ENCODE peak calls at places on chromosomes 6 and 20, in eight cellular contexts. One of them, this sample, is unnamed.

GRCh38 chr6:28940294-28940858 is 16.6 kb upstream of the TRIM27 start:
- DNase-seq in T follicular helper cell: no peak
- DNase-seq in Caki2: no peak
- DNase-seq in NCI-H446: peak
- DNase-seq in lung: peak
- DNase-seq in bronchial epithelial cell: peak
- DNase-seq in iris pigment epithelial cell: no peak
- DNase-seq in HL-60: no peak
- DNase-seq in this sample: peak

GRCh38 chr6:101445527-101445926 is 52.0 kb downstream of the GRIK2 start:
- DNase-seq in NCI-H446: peak
- DNase-seq in lung: no peak
- DNase-seq in Caki2: no peak
- DNase-seq in bronchial epithelial cell: no peak
- DNase-seq in T follicular helper cell: no peak
- DNase-seq in HL-60: no peak
- DNase-seq in iris pigment epithelial cell: no peak
- DNase-seq in this sample: no peak

GRCh38 chr20:10864076-10864672 is 190.4 kb upstream of the JAG1 start:
- DNase-seq in lung: peak
- DNase-seq in NCI-H446: peak
- DNase-seq in T follicular helper cell: no peak
- DNase-seq in iris pigment epithelial cell: peak
- DNase-seq in HL-60: no peak
- DNase-seq in bronchial epithelial cell: peak
- DNase-seq in Caki2: peak
- DNase-seq in this sample: peak

GRCh38 chr6:119985952-119986736 is 636.6 kb upstream of the MAN1A1 start:
- DNase-seq in bronchial epithelial cell: peak
- DNase-seq in HL-60: no peak
- DNase-seq in Caki2: no peak
- DNase-seq in lung: no peak
- DNase-seq in NCI-H446: no peak
- DNase-seq in T follicular helper cell: no peak
- DNase-seq in iris pigment epithelial cell: no peak
- DNase-seq in this sample: no peak

GRCh38 chr20:22801528-22801927 is 217.2 kb upstream of the FOXA2 start:
- DNase-seq in iris pigment epithelial cell: no peak
- DNase-seq in lung: no peak
- DNase-seq in Caki2: no peak
- DNase-seq in HL-60: no peak
- DNase-seq in bronchial epithelial cell: no peak
- DNase-seq in NCI-H446: no peak
- DNase-seq in T follicular helper cell: no peak
- DNase-seq in this sample: no peak

GRCh38 chr6:89315199-89315598 is at the start of gene GABRR2:
- DNase-seq in iris pigment epithelial cell: no peak
- DNase-seq in T follicular helper cell: no peak
- DNase-seq in Caki2: no peak
- DNase-seq in bronchial epithelial cell: no peak
- DNase-seq in HL-60: no peak
- DNase-seq in lung: no peak
- DNase-seq in NCI-H446: no peak
- DNase-seq in this sample: no peak

GRCh38 chr20:63651942-63652191 is 1.4 kb downstream of the STMN3 start:
- DNase-seq in T follicular helper cell: no peak
- DNase-seq in Caki2: no peak
- DNase-seq in HL-60: no peak
- DNase-seq in iris pigment epithelial cell: no peak
- DNase-seq in bronchial epithelial cell: no peak
- DNase-seq in lung: no peak
- DNase-seq in NCI-H446: no peak
- DNase-seq in this sample: no peak

GRCh38 chr6:140817176-140817575 is 1315.5 kb upstream of the GJE1 start:
- DNase-seq in iris pigment epithelial cell: peak
- DNase-seq in T follicular helper cell: no peak
- DNase-seq in bronchial epithelial cell: peak
- DNase-seq in NCI-H446: no peak
- DNase-seq in Caki2: no peak
- DNase-seq in HL-60: no peak
- DNase-seq in lung: no peak
- DNase-seq in this sample: no peak

GRCh38 chr6:112665114-112665513 is 318.0 kb downstream of the RFPL4B start:
- DNase-seq in iris pigment epithelial cell: peak
- DNase-seq in bronchial epithelial cell: no peak
- DNase-seq in NCI-H446: no peak
- DNase-seq in lung: no peak
- DNase-seq in T follicular helper cell: no peak
- DNase-seq in HL-60: no peak
- DNase-seq in Caki2: no peak
- DNase-seq in this sample: no peak

GRCh38 chr20:6665621-6666345 is 101.7 kb upstream of the BMP2 start:
- DNase-seq in Caki2: peak
- DNase-seq in HL-60: no peak
- DNase-seq in iris pigment epithelial cell: peak
- DNase-seq in lung: no peak
- DNase-seq in T follicular helper cell: no peak
- DNase-seq in bronchial epithelial cell: no peak
- DNase-seq in NCI-H446: no peak
- DNase-seq in this sample: no peak

GRCh38 chr6:92777146-92777740 is 642.1 kb downstream of the EPHA7 start:
- DNase-seq in iris pigment epithelial cell: peak
- DNase-seq in HL-60: no peak
- DNase-seq in bronchial epithelial cell: peak
- DNase-seq in lung: no peak
- DNase-seq in NCI-H446: peak
- DNase-seq in T follicular helper cell: no peak
- DNase-seq in Caki2: peak
- DNase-seq in this sample: peak

GRCh38 chr6:158926429-158926828 is 73.6 kb downstream of the RSPH3 start:
- DNase-seq in NCI-H446: no peak
- DNase-seq in HL-60: no peak
- DNase-seq in lung: no peak
- DNase-seq in bronchial epithelial cell: peak
- DNase-seq in Caki2: no peak
- DNase-seq in iris pigment epithelial cell: peak
- DNase-seq in T follicular helper cell: no peak
- DNase-seq in this sample: peak

GRCh38 chr6:116385911-116386310 is 15.2 kb downstream of the DSE start:
- DNase-seq in HL-60: no peak
- DNase-seq in T follicular helper cell: no peak
- DNase-seq in Caki2: no peak
- DNase-seq in iris pigment epithelial cell: no peak
- DNase-seq in bronchial epithelial cell: no peak
- DNase-seq in NCI-H446: no peak
- DNase-seq in lung: no peak
- DNase-seq in this sample: no peak

GRCh38 chr6:81933648-81934047 is 181.2 kb upstream of the TENT5A start:
- DNase-seq in HL-60: no peak
- DNase-seq in lung: no peak
- DNase-seq in bronchial epithelial cell: peak
- DNase-seq in Caki2: peak
- DNase-seq in NCI-H446: no peak
- DNase-seq in iris pigment epithelial cell: peak
- DNase-seq in T follicular helper cell: no peak
- DNase-seq in this sample: peak

GRCh38 chr20:46406986-46407670 is 713 bp upstream of the ELMO2 start:
- DNase-seq in bronchial epithelial cell: peak
- DNase-seq in lung: peak
- DNase-seq in iris pigment epithelial cell: no peak
- DNase-seq in HL-60: peak
- DNase-seq in NCI-H446: no peak
- DNase-seq in T follicular helper cell: peak
- DNase-seq in Caki2: no peak
- DNase-seq in this sample: peak

GRCh38 chr6:170261643-170262480 is 29.0 kb downstream of the DLL1 start:
- DNase-seq in NCI-H446: no peak
- DNase-seq in HL-60: no peak
- DNase-seq in bronchial epithelial cell: no peak
- DNase-seq in T follicular helper cell: no peak
- DNase-seq in lung: no peak
- DNase-seq in Caki2: no peak
- DNase-seq in iris pigment epithelial cell: no peak
- DNase-seq in this sample: no peak

GRCh38 chr20:24148372-24148771 is 159.8 kb upstream of the GGTLC1 start:
- DNase-seq in NCI-H446: no peak
- DNase-seq in HL-60: peak
- DNase-seq in lung: peak
- DNase-seq in T follicular helper cell: no peak
- DNase-seq in Caki2: no peak
- DNase-seq in iris pigment epithelial cell: no peak
- DNase-seq in bronchial epithelial cell: no peak
- DNase-seq in this sample: no peak

GRCh38 chr6:68313911-68314310 is 321.2 kb upstream of the ADGRB3 start:
- DNase-seq in iris pigment epithelial cell: peak
- DNase-seq in NCI-H446: peak
- DNase-seq in lung: no peak
- DNase-seq in bronchial epithelial cell: peak
- DNase-seq in Caki2: no peak
- DNase-seq in HL-60: no peak
- DNase-seq in T follicular helper cell: no peak
- DNase-seq in this sample: peak

GRCh38 chr6:63644668-63645326 is 9.2 kb downstream of the PHF3 start:
- DNase-seq in lung: peak
- DNase-seq in NCI-H446: peak
- DNase-seq in HL-60: no peak
- DNase-seq in Caki2: peak
- DNase-seq in iris pigment epithelial cell: peak
- DNase-seq in T follicular helper cell: no peak
- DNase-seq in bronchial epithelial cell: peak
- DNase-seq in this sample: peak

GRCh38 chr20:7924692-7925091 is 15.6 kb downstream of the HAO1 start:
- DNase-seq in Caki2: no peak
- DNase-seq in bronchial epithelial cell: peak
- DNase-seq in T follicular helper cell: no peak
- DNase-seq in HL-60: peak
- DNase-seq in NCI-H446: no peak
- DNase-seq in lung: no peak
- DNase-seq in iris pigment epithelial cell: peak
- DNase-seq in this sample: peak

GRCh38 chr6:87909849-87910248 is 137.8 kb upstream of the SPACA1 start:
- DNase-seq in lung: no peak
- DNase-seq in bronchial epithelial cell: peak
- DNase-seq in iris pigment epithelial cell: peak
- DNase-seq in T follicular helper cell: no peak
- DNase-seq in NCI-H446: no peak
- DNase-seq in Caki2: peak
- DNase-seq in HL-60: no peak
- DNase-seq in this sample: peak

GRCh38 chr6:149909701-149910470 is 12.0 kb upstream of the RAET1E start:
- DNase-seq in bronchial epithelial cell: no peak
- DNase-seq in NCI-H446: no peak
- DNase-seq in HL-60: no peak
- DNase-seq in Caki2: no peak
- DNase-seq in lung: no peak
- DNase-seq in iris pigment epithelial cell: no peak
- DNase-seq in T follicular helper cell: no peak
- DNase-seq in this sample: no peak

GRCh38 chr6:25122001-25122400 is 157.2 kb upstream of the CARMIL1 start:
- DNase-seq in Caki2: no peak
- DNase-seq in T follicular helper cell: no peak
- DNase-seq in bronchial epithelial cell: no peak
- DNase-seq in NCI-H446: no peak
- DNase-seq in HL-60: no peak
- DNase-seq in lung: no peak
- DNase-seq in iris pigment epithelial cell: peak
- DNase-seq in this sample: no peak

This sample was measured in ACHN.